ENCODE peak calls at places on chromosome 6, in four cellular contexts. F is esophagus squamous epithelium, Q is prostate gland, V is breast epithelium. E is an unnamed sample.

GRCh38 chr6:24340998-24341934 is 16.6 kb downstream of the DCDC2 start:
- DNase-seq in V (no peak), F (no peak), Q (peak; percentile 21), E (no peak)

GRCh38 chr6:141110486-141110885 is 1022.2 kb upstream of the GJE1 start:
- DNase-seq in F (no peak), Q (no peak), V (no peak), E (no peak)

GRCh38 chr6:158854214-158855101 is 35.3 kb upstream of the EZR start:
- DNase-seq in V (no peak), F (no peak), Q (no peak), E (no peak)

GRCh38 chr6:105359419-105360366 is 43.2 kb downstream of the PREP start:
- DNase-seq in V (no peak), Q (no peak), F (no peak), E (no peak)

GRCh38 chr6:105600342-105601293 is 197.7 kb upstream of the PREP start:
- DNase-seq in V (no peak), F (no peak), Q (no peak), E (no peak)

GRCh38 chr6:36984581-36985383 is 1.2 kb downstream of the MTCH1 start:
- DNase-seq in F (no peak), V (no peak), Q (no peak), E (no peak)

GRCh38 chr6:20709451-20709850 is 175.2 kb downstream of the CDKAL1 start:
- DNase-seq in V (no peak), F (no peak), Q (no peak), E (no peak)

GRCh38 chr6:150293423-150294280 is 75.2 kb upstream of the IYD start:
- DNase-seq in Q (no peak), V (no peak), F (no peak), E (no peak)

GRCh38 chr6:159983641-159984080 is 14.8 kb downstream of the IGF2R start:
- DNase-seq in V (no peak), Q (no peak), F (no peak), E (no peak)

GRCh38 chr6:170206931-170207431 is 83.9 kb downstream of the DLL1 start:
- DNase-seq in Q (peak; percentile 3), F (no peak), V (no peak), E (no peak)

GRCh38 chr6:132270745-132271414 is 130.4 kb downstream of the MOXD1 start:
- DNase-seq in Q (peak; percentile 28), F (no peak), V (no peak), E (no peak)

GRCh38 chr6:166446146-166446545 is 63.4 kb upstream of the MPC1 start:
- DNase-seq in Q (no peak), F (no peak), V (no peak), E (no peak)

GRCh38 chr6:151313060-151313459 is 73.3 kb downstream of the AKAP12 start:
- DNase-seq in F (no peak), V (no peak), Q (no peak), E (no peak)

DNA sequence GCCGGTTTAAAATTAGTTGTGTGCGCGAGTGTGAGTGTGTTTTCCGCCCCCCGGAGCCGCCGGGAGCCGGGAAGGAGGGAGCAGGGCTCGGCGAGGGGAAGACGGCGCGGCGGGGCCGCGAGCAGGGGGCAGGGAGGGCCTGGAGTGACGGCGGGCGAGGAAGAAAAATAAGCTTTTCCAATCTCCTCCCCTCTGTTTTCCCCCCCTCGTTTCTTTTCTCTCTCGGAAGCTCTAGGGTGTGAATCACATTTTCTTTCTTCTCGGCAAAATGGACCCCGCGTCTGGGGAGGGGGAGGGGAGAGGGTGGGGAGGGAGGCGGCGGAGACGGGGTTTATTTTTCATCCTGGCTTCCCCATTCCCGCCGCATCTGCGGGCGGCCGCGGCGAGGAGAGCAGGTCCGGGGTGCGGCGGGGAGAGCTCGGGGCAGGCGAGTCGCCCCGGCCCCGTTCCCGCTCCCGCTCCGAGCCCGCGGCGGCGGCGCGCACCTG is 881 bp downstream of the BICRAL start:
- DNase-seq in F (no peak), V (peak; percentile 69), Q (peak; percentile 61), E (peak; percentile 48)
- TF ChIP-seq POLR2A in F (peak; percentile 91), V (peak; percentile 87), Q (peak; percentile 56), E (no peak)

DNA sequence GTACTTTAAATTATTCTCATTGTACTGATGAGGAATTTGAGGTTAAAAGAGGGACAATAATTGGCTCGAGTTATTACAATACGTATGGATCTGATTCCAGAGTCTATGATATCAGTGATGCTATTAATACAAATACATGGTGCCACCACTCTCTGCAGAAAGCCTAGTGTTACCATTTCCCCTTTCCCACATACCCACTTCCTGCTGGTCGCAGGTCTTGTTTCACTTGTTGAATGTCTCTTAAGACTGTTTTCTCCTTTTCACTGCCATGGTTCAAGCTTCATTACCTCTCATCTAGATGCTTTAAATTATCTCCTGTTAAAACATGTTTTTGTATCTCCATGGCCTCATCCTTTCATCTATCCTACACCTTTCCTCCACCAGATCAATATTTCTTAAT is 62.0 kb downstream of the FHL5 start:
- DNase-seq in Q (no peak), V (no peak), F (no peak), E (no peak)
- TF ChIP-seq POLR2A in Q (no peak), V (no peak), F (no peak), E (no peak)

GRCh38 chr6:26055670-26056582 is 31.3 kb upstream of the HFE start:
- DNase-seq in V (peak; percentile 94), F (peak; percentile 64), Q (peak; percentile 96), E (peak; percentile 71)
- TF ChIP-seq POLR2A in V (peak; percentile 99), F (peak; percentile 100), Q (peak; percentile 96), E (peak; percentile 98)

GRCh38 chr6:32842690-32843089 is 1.2 kb downstream of the PSMB8 start:
- DNase-seq in F (no peak), Q (no peak), V (no peak), E (no peak)

GRCh38 chr6:32845381-32845884 is 1.6 kb upstream of the PSMB8 start:
- DNase-seq in Q (no peak), V (no peak), F (no peak), E (no peak)

GRCh38 chr6:32843321-32843978 is 397 bp downstream of the PSMB8 start:
- DNase-seq in V (no peak), Q (peak; percentile 15), F (no peak), E (no peak)

GRCh38 chr6:32844839-32845372 is 1.1 kb upstream of the PSMB8 start:
- DNase-seq in Q (no peak), F (no peak), V (no peak), E (no peak)

DNA sequence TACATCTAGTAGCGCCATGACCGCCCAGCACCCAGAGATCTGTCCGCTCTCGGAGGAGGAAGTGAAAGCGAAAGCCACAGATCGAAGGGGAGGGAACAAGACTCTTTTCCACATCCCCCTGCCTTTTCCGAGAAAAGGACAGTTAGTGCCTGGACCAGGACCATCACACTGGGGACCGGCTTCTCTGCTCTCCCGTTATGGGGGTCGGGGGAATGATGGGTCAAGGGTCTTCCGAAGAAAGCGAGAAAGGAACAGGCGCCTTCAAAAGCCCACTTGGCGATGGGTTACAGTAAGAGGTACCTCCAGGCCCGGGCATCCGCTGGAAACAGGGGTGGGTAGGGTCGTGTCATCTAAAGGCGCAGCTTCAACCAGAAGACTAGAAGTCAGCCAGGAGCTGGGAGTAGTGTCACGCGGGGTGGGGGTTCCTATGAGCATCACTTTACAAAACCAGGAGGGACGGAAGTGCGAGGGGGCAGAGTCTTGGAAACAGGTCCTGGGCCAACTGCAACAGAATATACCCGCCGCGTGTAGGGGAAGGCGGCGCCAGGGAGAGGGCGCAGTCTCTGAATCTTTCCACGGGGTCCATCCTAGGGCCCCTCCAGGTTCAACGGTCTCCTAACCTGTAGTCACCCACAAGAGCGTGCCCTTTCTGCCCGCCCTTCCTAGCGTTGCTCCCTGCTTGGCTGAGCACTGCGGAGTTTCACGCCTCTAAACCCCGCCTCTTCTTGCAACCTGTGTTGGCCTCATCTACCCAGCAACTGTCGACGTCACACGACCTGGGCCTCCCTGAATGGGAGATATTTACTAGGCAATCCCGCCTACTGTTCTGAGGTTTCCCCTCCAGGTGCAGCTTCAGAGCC is at the start of gene PSMB8:
- DNase-seq in V (peak; percentile 95), F (peak; percentile 87), Q (peak; percentile 98), E (peak; percentile 80)
- TF ChIP-seq POLR2A in V (peak; percentile 93), F (peak; percentile 88), Q (peak; percentile 90), E (peak; percentile 94)

DNA sequence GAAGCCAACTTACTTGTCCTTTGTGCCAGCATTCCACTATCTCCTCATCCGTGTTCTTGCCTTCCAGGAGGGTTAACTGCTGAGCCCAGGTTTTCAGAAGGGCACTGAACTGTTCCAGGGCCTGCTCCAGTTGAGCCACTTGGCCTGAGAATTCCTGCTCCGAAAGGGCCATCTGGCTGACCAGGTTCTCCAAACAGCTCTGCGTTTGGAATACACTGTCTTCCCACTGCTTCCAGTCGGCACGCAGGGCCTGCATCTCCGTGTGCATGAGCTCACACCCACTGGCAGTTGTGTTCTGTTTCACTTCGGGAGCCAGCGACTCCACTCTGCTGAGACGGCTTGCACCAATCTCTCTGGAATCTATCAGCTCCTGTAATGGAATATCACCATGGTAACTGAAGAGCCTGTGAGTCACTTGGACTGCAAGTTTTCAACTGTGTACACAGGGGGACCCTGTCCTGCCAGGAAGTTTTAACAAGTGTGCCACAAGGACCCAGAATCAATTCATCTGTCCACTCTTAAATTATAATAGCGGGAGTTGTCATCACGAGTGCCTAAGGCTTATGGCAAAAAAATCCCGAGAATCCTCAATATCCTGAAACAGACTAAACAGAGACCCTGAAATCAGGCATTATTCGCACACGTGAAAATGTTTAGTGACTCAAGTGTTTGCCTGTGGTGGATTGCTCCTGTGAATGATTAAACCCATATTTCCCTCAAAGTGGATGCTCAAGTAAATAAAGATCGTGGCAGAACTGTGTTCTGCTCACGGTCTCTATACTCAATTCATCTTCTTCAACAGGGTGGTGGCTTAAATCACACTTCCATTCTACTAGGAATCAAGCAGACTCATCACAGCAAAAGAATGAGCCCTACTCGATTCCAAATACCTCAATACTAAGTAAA is 255.9 kb downstream of the SYNE1 start:
- DNase-seq in Q (peak; percentile 10), F (no peak), V (peak; percentile 55), E (no peak)
- TF ChIP-seq POLR2A in Q (no peak), F (peak; percentile 66), V (peak; percentile 47), E (no peak)

GRCh38 chr6:142146828-142147662 is at the start of the genes NMBR and VTA1:
- DNase-seq in V (peak; percentile 94), Q (peak; percentile 98), F (peak; percentile 94), E (peak; percentile 47)
- TF ChIP-seq POLR2A in V (no peak), Q (no peak), F (no peak), E (peak; percentile 88)

E was measured in GM12892.